ENCODE peak calls at places on chromosomes 5 and 9, in eight cellular contexts. B, L, P, W, I, F, N and T are unnamed samples.

GRCh38 chr9:133583586-133583985 is 25.6 kb downstream of the FAM163B start:
- DNase-seq in N (peak), I (no peak), W (peak), P (no peak), F (no peak), L (no peak), B (no peak), T (peak)

GRCh38 chr9:19119241-19119640 is 8.1 kb downstream of the PLIN2 start:
- DNase-seq in B (no peak), N (no peak), F (no peak), P (no peak), L (no peak), W (no peak), I (no peak), T (no peak)

GRCh38 chr5:32094691-32095090 is 79.4 kb downstream of the GOLPH3 start:
- DNase-seq in W (no peak), I (no peak), B (no peak), L (no peak), F (no peak), P (no peak), N (no peak), T (no peak)

GRCh38 chr9:127578952-127579853 is 32.9 kb upstream of the STXBP1 start:
- DNase-seq in F (no peak), P (peak), W (peak), N (peak), I (peak), B (peak), L (peak), T (peak)

GRCh38 chr5:126568206-126568755 is 26.7 kb downstream of the ALDH7A1 start:
- DNase-seq in F (no peak), W (no peak), N (no peak), P (no peak), B (no peak), L (no peak), I (no peak), T (peak)

GRCh38 chr5:174571662-174572397 is 152.6 kb upstream of the MSX2 start:
- DNase-seq in B (no peak), P (peak), N (no peak), F (peak), I (peak), W (peak), L (peak), T (no peak)

GRCh38 chr9:4740373-4740622 is 704 bp downstream of the AK3 start:
- DNase-seq in B (no peak), P (no peak), I (no peak), F (no peak), L (no peak), N (peak), W (no peak), T (peak)

GRCh38 chr9:86885232-86885631 is 62.1 kb downstream of the GAS1 start:
- DNase-seq in W (no peak), L (peak), I (no peak), B (no peak), F (no peak), P (no peak), N (no peak), T (no peak)

GRCh38 chr5:16740046-16740445 is 123.2 kb upstream of the RETREG1 start:
- DNase-seq in L (no peak), N (no peak), W (no peak), I (no peak), P (no peak), F (no peak), B (no peak), T (no peak)

GRCh38 chr5:68250662-68251298 is 35.2 kb downstream of the PIK3R1 start:
- DNase-seq in F (no peak), P (no peak), B (no peak), N (no peak), I (no peak), L (no peak), W (no peak), T (no peak)

GRCh38 chr9:127979333-127980055 is 1.3 kb downstream of the EEIG1 start:
- DNase-seq in W (peak), L (no peak), F (no peak), B (no peak), N (no peak), I (no peak), P (peak), T (peak)

GRCh38 chr5:135024956-135025729 is 8.9 kb downstream of the PITX1 start:
- DNase-seq in W (no peak), I (peak), P (peak), N (no peak), B (no peak), L (no peak), F (no peak), T (no peak)

GRCh38 chr5:58294598-58295298 is 165.1 kb downstream of the PLK2 start:
- DNase-seq in I (peak), B (no peak), F (peak), P (no peak), L (no peak), W (no peak), N (no peak), T (no peak)

GRCh38 chr5:141916522-141916921 is 7.1 kb upstream of the DELE1 start:
- DNase-seq in N (no peak), W (no peak), F (no peak), L (no peak), B (no peak), P (no peak), I (no peak), T (no peak)

GRCh38 chr5:44565872-44566271 is 176.7 kb upstream of the FGF10 start:
- DNase-seq in B (no peak), I (no peak), F (no peak), W (no peak), P (no peak), L (no peak), N (no peak), T (no peak)

GRCh38 chr5:171308453-171309275 is at the start of gene TLX3:
- DNase-seq in P (no peak), W (no peak), F (no peak), I (no peak), N (no peak), L (peak), B (no peak), T (peak)